ENCODE peak calls at places on chromosome 1, in seven cellular contexts. C is K562, O is H1, Y is HCT116, P is SK-N-SH, R is HepG2, T is GM12878. M is an unnamed sample.

GRCh38 chr1:234292006-234292405 is 81.2 kb upstream of the COA6 start:
- DNase-seq in C (no peak), O (no peak), Y (no peak), P (no peak), R (no peak), T (no peak), M (no peak)

GRCh38 chr1:27554777-27555699 is 48.9 kb downstream of the AHDC1 start:
- DNase-seq in C (no peak), O (no peak), Y (no peak), P (no peak), R (no peak), T (no peak), M (no peak)

GRCh38 chr1:169109561-169110134 is 3.2 kb downstream of the ATP1B1 start:
- DNase-seq in C (no peak), O (no peak), Y (peak), P (peak), R (peak), T (no peak), M (peak)

GRCh38 chr1:52569333-52570265 is 16.7 kb upstream of the TUT4 start:
- DNase-seq in C (no peak), O (no peak), Y (no peak), P (no peak), R (no peak), T (no peak), M (no peak)

GRCh38 chr1:94821636-94822305 is 1.6 kb downstream of the SLC44A3 start:
- DNase-seq in C (no peak), O (no peak), Y (no peak), P (peak), R (peak), T (no peak), M (no peak)

GRCh38 chr1:89952021-89952995 is 42.6 kb upstream of the ZNF326 start:
- DNase-seq in C (no peak), O (no peak), Y (no peak), P (no peak), R (no peak), T (no peak), M (no peak)

GRCh38 chr1:21869620-21870121 is 57.6 kb downstream of the LDLRAD2 start:
- DNase-seq in C (no peak), O (no peak), Y (peak), P (peak), R (peak), T (no peak), M (peak)

GRCh38 chr1:109256971-109257681 is 7.8 kb downstream of the CELSR2 start:
- DNase-seq in C (no peak), O (no peak), Y (no peak), P (no peak), R (no peak), T (no peak), M (no peak)

GRCh38 chr1:31815752-31816484 is at the start of gene SPOCD1:
- DNase-seq in C (peak), O (peak), Y (peak), P (peak), R (peak), T (peak), M (peak)

GRCh38 chr1:97271906-97272788 is 550.6 kb downstream of the PTBP2 start:
- DNase-seq in C (no peak), O (no peak), Y (no peak), P (no peak), R (no peak), T (no peak), M (no peak)

GRCh38 chr1:154593390-154593789 is 14.6 kb downstream of the ADAR start:
- DNase-seq in C (no peak), O (no peak), Y (no peak), P (no peak), R (no peak), T (no peak), M (no peak)

GRCh38 chr1:9149151-9149550 is 20.2 kb upstream of the GPR157 start:
- DNase-seq in C (no peak), O (no peak), Y (no peak), P (no peak), R (no peak), T (no peak), M (no peak)

GRCh38 chr1:107184888-107185287 is 44.0 kb downstream of the NTNG1 start:
- DNase-seq in C (no peak), O (no peak), Y (no peak), P (no peak), R (no peak), T (no peak), M (no peak)

GRCh38 chr1:196590012-196590708 is 18.1 kb downstream of the KCNT2 start:
- DNase-seq in C (no peak), O (no peak), Y (no peak), P (no peak), R (no peak), T (no peak), M (no peak)

GRCh38 chr1:112309499-112309898 is 86.5 kb upstream of the CTTNBP2NL start:
- DNase-seq in C (no peak), O (no peak), Y (no peak), P (no peak), R (no peak), T (no peak), M (no peak)
- TF ChIP-seq JUND in C (no peak), O (no peak), Y (no peak), P (no peak), R (no peak), T (no peak), M (no peak)

GRCh38 chr1:228989992-228990827 is 254.9 kb downstream of the RHOU start:
- DNase-seq in C (no peak), O (no peak), Y (no peak), P (peak), R (peak), T (no peak), M (no peak)
- TF ChIP-seq JUND in C (no peak), O (no peak), Y (no peak), P (no peak), R (no peak), T (no peak), M (no peak)

DNA sequence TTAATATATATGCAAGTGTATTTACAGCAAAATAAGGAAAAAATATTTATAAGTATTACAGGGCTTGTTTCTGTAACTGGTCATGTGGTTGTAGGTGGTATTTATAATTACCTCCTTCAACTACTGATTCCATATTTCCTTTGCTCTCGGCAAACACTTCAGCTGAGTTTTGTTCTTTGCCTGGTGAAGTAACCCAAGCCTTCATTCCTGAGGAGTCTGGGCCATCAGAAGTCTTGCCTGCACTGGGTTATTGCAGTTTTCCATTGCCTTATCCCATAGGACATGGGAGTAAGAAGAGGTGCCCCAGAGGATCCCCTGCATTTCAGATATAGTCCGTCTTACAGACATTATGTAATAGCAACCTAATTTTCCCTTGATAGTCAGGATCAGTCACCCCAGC is 23.8 kb downstream of the MARK1 start:
- DNase-seq in C (no peak), O (no peak), Y (no peak), P (no peak), R (no peak), T (no peak), M (no peak)
- TF ChIP-seq JUND in C (no peak), O (no peak), Y (no peak), P (no peak), R (no peak), T (no peak), M (no peak)

DNA sequence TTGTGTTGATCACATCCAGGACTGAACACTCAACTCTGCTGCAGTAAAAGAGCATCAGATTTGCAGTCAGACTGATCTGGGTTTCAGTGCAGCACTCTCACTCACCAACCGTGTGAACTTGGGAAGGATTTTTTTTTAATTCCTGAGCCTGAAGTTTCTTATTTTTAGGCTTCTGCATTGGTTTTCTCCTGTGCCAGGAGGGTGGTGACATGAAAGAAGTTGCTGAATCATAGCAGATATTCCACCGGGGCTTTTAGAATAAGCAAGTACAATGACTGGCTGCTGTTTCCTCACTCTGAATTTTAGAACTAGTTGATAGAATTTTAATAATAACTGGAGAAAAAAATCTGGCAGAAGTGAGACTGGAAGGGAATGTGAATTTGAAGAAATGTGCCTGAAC is 11.6 kb downstream of the ADAM30 start:
- DNase-seq in C (no peak), O (no peak), Y (no peak), P (no peak), R (no peak), T (no peak), M (no peak)
- TF ChIP-seq JUND in C (no peak), O (no peak), Y (no peak), P (no peak), R (no peak), T (no peak), M (no peak)

GRCh38 chr1:11062965-11063401 is 3.2 kb upstream of the SRM start:
- DNase-seq in C (no peak), O (no peak), Y (no peak), P (no peak), R (no peak), T (peak), M (no peak)
- TF ChIP-seq JUND in C (no peak), O (no peak), Y (no peak), P (no peak), R (no peak), T (peak), M (no peak)

DNA sequence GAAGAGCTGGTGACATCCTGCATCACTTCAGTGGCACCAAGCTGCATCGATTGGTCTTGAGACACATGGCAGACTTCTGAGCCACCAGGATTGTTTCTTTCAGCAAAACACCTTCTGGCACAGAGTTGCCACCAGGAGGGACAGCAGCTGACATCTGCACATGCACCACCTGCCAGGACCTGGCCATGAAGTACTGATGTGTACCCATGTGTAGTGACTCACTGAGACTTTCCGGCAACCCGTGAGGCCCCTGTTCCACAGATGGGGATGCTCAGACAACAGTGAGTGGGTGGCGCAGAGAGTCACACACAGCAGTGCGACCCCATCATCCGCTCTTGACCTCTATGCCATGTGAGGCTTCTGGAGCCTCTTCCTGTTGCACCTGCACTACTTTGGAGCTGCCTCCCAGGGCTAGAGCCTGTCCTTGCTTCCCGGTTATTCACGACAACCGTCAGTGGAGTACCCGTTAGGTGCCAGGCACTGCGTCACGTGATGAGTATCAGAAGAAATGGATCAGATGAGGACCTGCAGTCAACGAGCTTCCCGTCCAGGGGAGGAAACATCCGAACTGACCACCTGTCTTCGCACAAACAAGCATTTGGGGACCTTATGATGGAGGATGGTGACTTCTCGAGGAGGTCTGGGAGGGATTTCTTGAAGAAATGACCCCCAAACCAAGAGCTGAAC is 80.5 kb upstream of the VAMP3 start:
- DNase-seq in C (no peak), O (no peak), Y (no peak), P (no peak), R (no peak), T (no peak), M (no peak)
- TF ChIP-seq JUND in C (no peak), O (no peak), Y (no peak), P (no peak), R (no peak), T (no peak), M (no peak)